ENCODE peak calls at places on chromosomes 6 and 20, in six cellular contexts. One of them, this sample, is unnamed.
A peak's percentile ranks its signal among the peaks of the same experiment; 100 is the strongest.

GRCh38 chr6:149112976-149113375 is 204.5 kb upstream of the TAB2 start:
- DNase-seq in K562: no peak
- DNase-seq in breast epithelium: no peak
- DNase-seq in spleen: no peak
- DNase-seq in endothelial cell of umbilical vein: no peak
- DNase-seq in transverse colon: no peak
- DNase-seq in this sample: no peak

GRCh38 chr6:130503146-130503545 is 137.3 kb downstream of the TMEM200A start:
- DNase-seq in transverse colon: no peak
- DNase-seq in endothelial cell of umbilical vein: no peak
- DNase-seq in spleen: no peak
- DNase-seq in K562: no peak
- DNase-seq in breast epithelium: no peak
- DNase-seq in this sample: no peak

GRCh38 chr6:44485601-44486000 is 98.1 kb downstream of the CDC5L start:
- DNase-seq in K562: no peak
- DNase-seq in spleen: no peak
- DNase-seq in transverse colon: no peak
- DNase-seq in breast epithelium: no peak
- DNase-seq in endothelial cell of umbilical vein: no peak
- DNase-seq in this sample: no peak

GRCh38 chr6:147506704-147507114 is 1.8 kb upstream of the SAMD5 start:
- DNase-seq in transverse colon: peak; percentile 82
- DNase-seq in breast epithelium: peak; percentile 52
- DNase-seq in spleen: peak; percentile 77
- DNase-seq in endothelial cell of umbilical vein: peak; percentile 57
- DNase-seq in K562: peak; percentile 87
- DNase-seq in this sample: peak; percentile 20

GRCh38 chr6:117352466-117353081 is 73.2 kb downstream of the ROS1 start:
- DNase-seq in K562: peak; percentile 5
- DNase-seq in endothelial cell of umbilical vein: peak; percentile 2
- DNase-seq in breast epithelium: no peak
- DNase-seq in transverse colon: no peak
- DNase-seq in spleen: no peak
- DNase-seq in this sample: no peak

GRCh38 chr6:157434349-157435016 is 53.5 kb downstream of the ZDHHC14 start:
- DNase-seq in transverse colon: peak; percentile 29
- DNase-seq in breast epithelium: peak; percentile 39
- DNase-seq in spleen: no peak
- DNase-seq in K562: no peak
- DNase-seq in endothelial cell of umbilical vein: no peak
- DNase-seq in this sample: no peak

GRCh38 chr6:27757307-27757706 is 154.9 kb downstream of the OR2B2 start:
- DNase-seq in endothelial cell of umbilical vein: no peak
- DNase-seq in K562: peak; percentile 65
- DNase-seq in breast epithelium: peak; percentile 39
- DNase-seq in spleen: peak; percentile 83
- DNase-seq in transverse colon: peak; percentile 70
- DNase-seq in this sample: no peak

GRCh38 chr6:161748535-161749386 is 474.9 kb upstream of the AGPAT4 start:
- DNase-seq in transverse colon: peak; percentile 14
- DNase-seq in endothelial cell of umbilical vein: peak; percentile 5
- DNase-seq in spleen: no peak
- DNase-seq in K562: peak; percentile 68
- DNase-seq in breast epithelium: no peak
- DNase-seq in this sample: no peak

GRCh38 chr20:48601798-48602197 is 226.0 kb downstream of the PREX1 start:
- DNase-seq in breast epithelium: no peak
- DNase-seq in endothelial cell of umbilical vein: no peak
- DNase-seq in spleen: peak; percentile 3
- DNase-seq in K562: no peak
- DNase-seq in transverse colon: no peak
- DNase-seq in this sample: no peak

GRCh38 chr6:158283304-158284005 is 28.8 kb upstream of the TULP4 start:
- DNase-seq in transverse colon: no peak
- DNase-seq in K562: no peak
- DNase-seq in endothelial cell of umbilical vein: no peak
- DNase-seq in breast epithelium: no peak
- DNase-seq in spleen: no peak
- DNase-seq in this sample: peak; percentile 30

GRCh38 chr20:23130622-23130916 is 44.4 kb upstream of the CD93 start:
- DNase-seq in breast epithelium: no peak
- DNase-seq in K562: no peak
- DNase-seq in spleen: no peak
- DNase-seq in endothelial cell of umbilical vein: no peak
- DNase-seq in transverse colon: no peak
- DNase-seq in this sample: no peak

GRCh38 chr6:34792605-34793500 is 970 bp downstream of the BLTP3A start:
- DNase-seq in spleen: peak; percentile 74
- DNase-seq in transverse colon: peak; percentile 25
- DNase-seq in endothelial cell of umbilical vein: peak; percentile 51
- DNase-seq in K562: peak; percentile 55
- DNase-seq in breast epithelium: peak; percentile 20
- DNase-seq in this sample: no peak

GRCh38 chr20:45993197-45993951 is 15.3 kb upstream of the MMP9 start:
- DNase-seq in breast epithelium: peak; percentile 70
- DNase-seq in spleen: no peak
- DNase-seq in transverse colon: peak; percentile 61
- DNase-seq in endothelial cell of umbilical vein: no peak
- DNase-seq in K562: no peak
- DNase-seq in this sample: no peak

GRCh38 chr20:35939264-35939663 is 15.0 kb downstream of the SCAND1 start:
- DNase-seq in endothelial cell of umbilical vein: no peak
- DNase-seq in breast epithelium: no peak
- DNase-seq in spleen: no peak
- DNase-seq in transverse colon: no peak
- DNase-seq in K562: no peak
- DNase-seq in this sample: no peak

GRCh38 chr20:45867811-45868176 is 10.4 kb downstream of the ZSWIM3 start:
- DNase-seq in endothelial cell of umbilical vein: peak; percentile 17
- DNase-seq in transverse colon: no peak
- DNase-seq in spleen: no peak
- DNase-seq in K562: no peak
- DNase-seq in breast epithelium: no peak
- DNase-seq in this sample: no peak

GRCh38 chr6:150224820-150225219 is 82.0 kb downstream of the PPP1R14C start:
- DNase-seq in breast epithelium: no peak
- DNase-seq in spleen: no peak
- DNase-seq in transverse colon: no peak
- DNase-seq in K562: no peak
- DNase-seq in endothelial cell of umbilical vein: no peak
- DNase-seq in this sample: no peak

GRCh38 chr6:156779206-156780116 is 2.3 kb downstream of the ARID1B start:
- DNase-seq in spleen: peak; percentile 89
- DNase-seq in transverse colon: peak; percentile 49
- DNase-seq in endothelial cell of umbilical vein: peak; percentile 34
- DNase-seq in breast epithelium: peak; percentile 34
- DNase-seq in K562: peak; percentile 72
- DNase-seq in this sample: no peak

GRCh38 chr20:49969946-49970345 is 12.8 kb upstream of the SNAI1 start:
- DNase-seq in breast epithelium: no peak
- DNase-seq in transverse colon: no peak
- DNase-seq in endothelial cell of umbilical vein: no peak
- DNase-seq in spleen: peak; percentile 39
- DNase-seq in K562: no peak
- DNase-seq in this sample: no peak

GRCh38 chr20:9617940-9618339 is 103.5 kb downstream of the LAMP5 start:
- DNase-seq in spleen: no peak
- DNase-seq in breast epithelium: no peak
- DNase-seq in endothelial cell of umbilical vein: no peak
- DNase-seq in transverse colon: no peak
- DNase-seq in K562: peak; percentile 12
- DNase-seq in this sample: peak; percentile 58

GRCh38 chr20:33298391-33298790 is 15.4 kb downstream of the BPIFB1 start:
- DNase-seq in spleen: no peak
- DNase-seq in breast epithelium: no peak
- DNase-seq in transverse colon: no peak
- DNase-seq in K562: no peak
- DNase-seq in endothelial cell of umbilical vein: no peak
- DNase-seq in this sample: no peak

GRCh38 chr6:30613251-30614043 is 3.6 kb downstream of the PPP1R10 start:
- DNase-seq in K562: peak; percentile 55
- DNase-seq in transverse colon: no peak
- DNase-seq in spleen: no peak
- DNase-seq in endothelial cell of umbilical vein: peak; percentile 24
- DNase-seq in breast epithelium: no peak
- DNase-seq in this sample: no peak

GRCh38 chr6:30614044-30614842 is 2.8 kb downstream of the PPP1R10 start:
- DNase-seq in spleen: no peak
- DNase-seq in endothelial cell of umbilical vein: peak; percentile 14
- DNase-seq in breast epithelium: no peak
- DNase-seq in K562: peak; percentile 55
- DNase-seq in transverse colon: no peak
- DNase-seq in this sample: no peak

GRCh38 chr6:30615958-30616810 is 859 bp downstream of the PPP1R10 start:
- DNase-seq in breast epithelium: peak; percentile 43
- DNase-seq in transverse colon: no peak
- DNase-seq in endothelial cell of umbilical vein: peak; percentile 43
- DNase-seq in K562: peak; percentile 50
- DNase-seq in spleen: no peak
- DNase-seq in this sample: no peak

GRCh38 chr6:30615219-30615957 is 1.7 kb downstream of the PPP1R10 start:
- DNase-seq in transverse colon: peak; percentile 41
- DNase-seq in endothelial cell of umbilical vein: peak; percentile 85
- DNase-seq in K562: peak; percentile 76
- DNase-seq in spleen: no peak
- DNase-seq in breast epithelium: no peak
- DNase-seq in this sample: peak; percentile 58

GRCh38 chr6:30614843-30615218 is 2.2 kb downstream of the PPP1R10 start:
- DNase-seq in breast epithelium: peak; percentile 95
- DNase-seq in K562: peak; percentile 99
- DNase-seq in transverse colon: peak; percentile 88
- DNase-seq in endothelial cell of umbilical vein: peak; percentile 98
- DNase-seq in spleen: peak; percentile 90
- DNase-seq in this sample: peak; percentile 99
- TF ChIP-seq POLR2AphosphoS5 in breast epithelium: peak; percentile 89
- TF ChIP-seq POLR2AphosphoS5 in K562: no peak
- TF ChIP-seq POLR2AphosphoS5 in transverse colon: peak; percentile 88
- TF ChIP-seq POLR2AphosphoS5 in endothelial cell of umbilical vein: peak; percentile 13
- TF ChIP-seq POLR2AphosphoS5 in spleen: no peak
- TF ChIP-seq POLR2AphosphoS5 in this sample: peak; percentile 28

DNA sequence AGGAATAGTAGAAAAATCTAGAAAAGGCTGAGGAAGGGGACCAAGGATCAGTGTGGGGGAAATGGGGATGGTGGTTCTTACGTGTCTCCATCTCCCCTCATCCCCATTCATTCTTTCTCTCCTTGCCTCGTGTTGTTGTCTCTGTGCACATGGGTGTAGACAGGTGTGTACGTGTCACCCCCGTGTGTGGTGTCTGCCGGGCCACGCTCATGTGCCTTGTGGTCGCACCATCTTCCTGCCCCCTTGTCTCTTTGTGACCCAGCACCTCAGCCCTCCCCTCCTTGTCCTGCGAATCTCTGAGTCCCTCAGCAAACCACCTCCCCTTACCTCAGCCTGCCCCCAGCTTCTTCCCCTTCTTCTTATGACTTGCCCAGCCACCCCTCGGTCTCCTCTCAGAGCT is 39.4 kb downstream of the FOXP4 start:
- DNase-seq in K562: no peak
- DNase-seq in transverse colon: no peak
- DNase-seq in endothelial cell of umbilical vein: no peak
- DNase-seq in breast epithelium: no peak
- DNase-seq in spleen: no peak
- DNase-seq in this sample: no peak
- H3K4me3 ChIP-seq in K562: no peak overlapping the region
- H3K4me3 ChIP-seq in transverse colon: no peak overlapping the region
- H3K4me3 ChIP-seq in endothelial cell of umbilical vein: no peak overlapping the region
- H3K4me3 ChIP-seq in breast epithelium: no peak overlapping the region
- H3K4me3 ChIP-seq in spleen: no peak overlapping the region
- H3K4me3 ChIP-seq in this sample: no peak overlapping the region

GRCh38 chr6:33416386-33417126 is 1.4 kb downstream of the CUTA start:
- DNase-seq in K562: no peak
- DNase-seq in transverse colon: no peak
- DNase-seq in breast epithelium: no peak
- DNase-seq in spleen: peak; percentile 54
- DNase-seq in endothelial cell of umbilical vein: no peak
- DNase-seq in this sample: no peak
- TF ChIP-seq POLR2AphosphoS5 in K562: peak; percentile 16
- TF ChIP-seq POLR2AphosphoS5 in transverse colon: no peak
- TF ChIP-seq POLR2AphosphoS5 in breast epithelium: no peak
- TF ChIP-seq POLR2AphosphoS5 in spleen: no peak
- TF ChIP-seq POLR2AphosphoS5 in endothelial cell of umbilical vein: no peak
- TF ChIP-seq POLR2AphosphoS5 in this sample: no peak

GRCh38 chr6:744954-745353 is 52.0 kb upstream of the EXOC2 start:
- DNase-seq in K562: no peak
- DNase-seq in breast epithelium: no peak
- DNase-seq in transverse colon: no peak
- DNase-seq in endothelial cell of umbilical vein: no peak
- DNase-seq in spleen: no peak
- DNase-seq in this sample: no peak
- H3K4me3 ChIP-seq in K562: no peak overlapping the region
- H3K4me3 ChIP-seq in breast epithelium: no peak overlapping the region
- H3K4me3 ChIP-seq in transverse colon: no peak overlapping the region
- H3K4me3 ChIP-seq in endothelial cell of umbilical vein: no peak overlapping the region
- H3K4me3 ChIP-seq in spleen: no peak overlapping the region
- H3K4me3 ChIP-seq in this sample: no peak overlapping the region

DNA sequence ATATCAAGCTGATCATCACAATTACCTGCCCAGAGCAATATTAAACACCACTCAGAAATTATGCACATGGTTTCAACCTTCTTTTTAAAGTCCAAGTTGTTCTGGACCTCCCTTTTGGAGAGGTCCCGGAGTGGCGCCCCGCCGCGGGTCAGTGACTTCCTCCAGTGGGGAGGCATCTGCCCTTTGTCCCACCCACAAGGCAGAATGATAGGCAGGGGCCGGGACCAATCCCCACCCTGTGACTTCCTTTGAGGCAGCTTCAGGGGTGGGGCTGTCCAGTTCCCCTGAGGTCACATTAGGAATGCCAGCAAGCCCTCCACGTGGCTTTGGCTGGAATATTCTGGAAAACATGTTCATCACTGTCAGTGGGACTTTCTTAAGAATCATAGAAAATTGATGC is 207.0 kb downstream of the ANKRD60 start:
- DNase-seq in endothelial cell of umbilical vein: no peak
- DNase-seq in breast epithelium: peak; percentile 16
- DNase-seq in spleen: no peak
- DNase-seq in K562: peak; percentile 68
- DNase-seq in transverse colon: no peak
- DNase-seq in this sample: no peak
- TF ChIP-seq POLR2AphosphoS5 in endothelial cell of umbilical vein: no peak
- TF ChIP-seq POLR2AphosphoS5 in breast epithelium: no peak
- TF ChIP-seq POLR2AphosphoS5 in spleen: no peak
- TF ChIP-seq POLR2AphosphoS5 in K562: no peak
- TF ChIP-seq POLR2AphosphoS5 in transverse colon: no peak
- TF ChIP-seq POLR2AphosphoS5 in this sample: no peak

This sample was measured in SK-N-MC.